ENCODE peak calls at places on chromosomes 12 and 14, in seven cellular contexts. B is H9, N is trophoblast cell, S is mesenchymal stem cell, L is mesendoderm, K is neuronal stem cell, V is H1. X is an unnamed sample.

GRCh38 chr12:127081058-127081457 is 1185.9 kb upstream of the TMEM132C start:
- DNase-seq in B (no peak), N (no peak), S (no peak), L (no peak), K (no peak), V (no peak), X (no peak)

GRCh38 chr14:26595922-26596721 is 1.7 kb downstream of the NOVA1 start:
- DNase-seq in B (no peak), N (no peak), S (peak; percentile 29), L (peak; percentile 6), K (no peak), V (no peak), X (no peak)

GRCh38 chr14:65134651-65135579 is 32.6 kb upstream of the MAX start:
- DNase-seq in B (no peak), N (no peak), S (no peak), L (no peak), K (no peak), V (no peak), X (no peak)

GRCh38 chr14:76958975-76959710 is 69.4 kb downstream of the IRF2BPL start:
- DNase-seq in B (no peak), N (peak; percentile 88), S (peak; percentile 94), L (no peak), K (no peak), V (no peak), X (peak; percentile 72)

GRCh38 chr14:68604361-68604730 is 188.5 kb downstream of the ZFP36L1 start:
- DNase-seq in B (no peak), N (no peak), S (no peak), L (no peak), K (no peak), V (no peak), X (no peak)

GRCh38 chr12:125861299-125862281 is 796.4 kb downstream of the AACS start:
- DNase-seq in B (peak; percentile 73), N (no peak), S (no peak), L (no peak), K (no peak), V (peak; percentile 3), X (no peak)

GRCh38 chr12:91818236-91819131 is 327.2 kb downstream of the BTG1 start:
- DNase-seq in B (no peak), N (no peak), S (peak; percentile 33), L (no peak), K (peak; percentile 15), V (no peak), X (no peak)

GRCh38 chr12:57177354-57177753 is 29.9 kb upstream of the LRP1-AS start:
- DNase-seq in B (no peak), N (no peak), S (no peak), L (no peak), K (no peak), V (no peak), X (no peak)

GRCh38 chr12:105783983-105784947 is 354.5 kb downstream of the NUAK1 start:
- DNase-seq in B (no peak), N (no peak), S (no peak), L (no peak), K (no peak), V (no peak), X (no peak)

GRCh38 chr12:76083761-76084276 is 666 bp downstream of the NAP1L1 start:
- DNase-seq in B (peak; percentile 85), N (peak; percentile 77), S (peak; percentile 89), L (peak; percentile 94), K (peak; percentile 85), V (no peak), X (peak; percentile 62)

GRCh38 chr14:95396221-95396620 is 76.5 kb upstream of the CLMN start:
- DNase-seq in B (no peak), N (no peak), S (no peak), L (no peak), K (no peak), V (no peak), X (no peak)

GRCh38 chr14:95392841-95393240 is 73.1 kb upstream of the CLMN start:
- DNase-seq in B (no peak), N (no peak), S (no peak), L (no peak), K (no peak), V (no peak), X (no peak)

GRCh38 chr14:95397325-95397724 is 77.6 kb upstream of the CLMN start:
- DNase-seq in B (no peak), N (no peak), S (no peak), L (no peak), K (no peak), V (no peak), X (no peak)

GRCh38 chr14:95394981-95395737 is 75.5 kb upstream of the CLMN start:
- DNase-seq in B (no peak), N (peak; percentile 83), S (no peak), L (no peak), K (no peak), V (no peak), X (no peak)

DNA sequence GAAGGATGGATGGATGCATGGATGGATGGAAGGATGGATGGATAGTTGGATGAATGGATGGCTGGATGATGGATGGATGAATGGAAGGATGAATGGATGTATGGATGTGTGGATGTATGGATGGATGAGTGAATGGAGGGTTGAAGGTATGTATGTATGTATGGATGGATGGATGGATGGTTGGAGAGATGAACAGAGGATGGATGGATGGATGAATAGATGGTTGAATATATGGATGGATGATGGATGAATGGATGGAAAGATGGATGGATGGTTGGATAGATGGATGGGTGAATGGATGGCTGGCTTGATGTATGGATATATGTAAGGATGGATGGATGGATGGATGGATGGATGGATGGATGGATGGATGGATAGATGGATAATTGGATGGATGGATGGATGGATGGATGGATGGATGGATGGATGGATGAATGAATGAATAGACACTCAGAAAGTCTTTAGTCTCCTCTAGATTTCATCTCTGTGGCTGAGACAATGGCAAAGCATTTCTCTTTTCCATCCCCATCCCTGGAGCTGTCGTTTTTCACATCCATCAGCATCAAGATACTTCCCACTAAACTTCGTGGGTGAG is 74.7 kb upstream of the CLMN start:
- DNase-seq in B (no peak), N (no peak), S (no peak), L (no peak), K (no peak), V (no peak), X (no peak)
- H2AK5ac ChIP-seq in B (no peak overlapping the region), N (no peak overlapping the region), S (peak overlapping the region; percentile 10), L (no peak overlapping the region), K (no peak overlapping the region), V (no peak overlapping the region), X (no peak overlapping the region)

GRCh38 chr12:93010461-93010860 is 81.4 kb upstream of the EEA1 start:
- DNase-seq in B (no peak), N (no peak), S (no peak), L (no peak), K (no peak), V (no peak), X (no peak)
- H2AK5ac ChIP-seq in B (no peak overlapping the region), N (no peak overlapping the region), S (no peak overlapping the region), L (no peak overlapping the region), K (no peak overlapping the region), V (no peak overlapping the region), X (no peak overlapping the region)

GRCh38 chr12:46071335-46071734 is 81.0 kb upstream of the SCAF11 start:
- DNase-seq in B (no peak), N (no peak), S (no peak), L (peak; percentile 15), K (no peak), V (no peak), X (no peak)

GRCh38 chr12:46067062-46067461 is 76.7 kb upstream of the SCAF11 start:
- DNase-seq in B (no peak), N (no peak), S (no peak), L (no peak), K (no peak), V (no peak), X (no peak)

GRCh38 chr12:46064548-46064947 is 74.2 kb upstream of the SCAF11 start:
- DNase-seq in B (no peak), N (no peak), S (no peak), L (no peak), K (no peak), V (no peak), X (no peak)

DNA sequence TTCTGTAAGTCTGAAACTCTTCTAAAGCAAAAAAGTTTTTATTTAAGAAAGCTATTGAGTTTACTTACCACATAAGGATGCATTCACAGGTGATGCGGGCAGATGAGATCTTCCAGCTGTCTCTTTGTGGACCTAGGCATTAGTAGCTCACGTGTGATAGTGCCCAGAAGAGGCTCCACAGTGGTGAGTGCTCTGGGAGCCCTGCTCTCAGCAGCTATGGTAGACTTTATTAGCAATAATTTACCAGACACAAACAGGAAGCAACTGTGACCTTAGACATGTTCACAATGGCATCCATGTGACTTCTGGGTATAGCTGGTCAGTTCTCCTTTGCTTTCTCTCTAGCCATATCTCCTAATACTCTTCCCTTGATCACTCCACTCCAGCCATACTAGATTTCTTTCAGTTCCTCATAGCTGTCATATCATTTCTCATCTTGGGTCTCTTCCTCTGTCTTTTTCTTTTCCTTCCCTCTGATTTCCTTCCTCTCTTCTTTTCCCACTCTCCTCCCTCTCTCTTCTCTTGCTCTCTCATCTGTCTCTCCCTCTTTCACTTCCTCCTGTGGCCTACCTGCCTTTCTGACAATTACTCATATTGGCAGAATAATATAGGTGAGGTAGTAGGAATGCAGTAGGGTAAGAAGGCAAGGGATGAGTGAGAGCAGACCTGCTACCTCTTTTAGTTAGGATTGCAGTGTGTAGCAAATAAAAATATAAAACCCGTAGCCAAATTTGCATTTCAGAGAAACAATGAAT is 75.2 kb upstream of the SCAF11 start:
- DNase-seq in B (no peak), N (no peak), S (no peak), L (no peak), K (no peak), V (no peak), X (no peak)
- H2AK5ac ChIP-seq in B (no peak overlapping the region), N (no peak overlapping the region), S (no peak overlapping the region), L (no peak overlapping the region), K (no peak overlapping the region), V (no peak overlapping the region), X (no peak overlapping the region)

GRCh38 chr14:23644919-23645336 is 8.8 kb downstream of the DHRS2 start:
- DNase-seq in B (no peak), N (no peak), S (no peak), L (no peak), K (no peak), V (no peak), X (no peak)

GRCh38 chr14:23645504-23645811 is 9.3 kb downstream of the DHRS2 start:
- DNase-seq in B (no peak), N (no peak), S (no peak), L (no peak), K (no peak), V (no peak), X (no peak)

GRCh38 chr14:23647619-23648018 is 11.5 kb downstream of the DHRS2 start:
- DNase-seq in B (no peak), N (no peak), S (no peak), L (no peak), K (no peak), V (no peak), X (no peak)

GRCh38 chr14:23646648-23647549 is 10.7 kb downstream of the DHRS2 start:
- DNase-seq in B (no peak), N (no peak), S (no peak), L (no peak), K (no peak), V (no peak), X (no peak)

GRCh38 chr14:23645812-23646647 is 9.9 kb downstream of the DHRS2 start:
- DNase-seq in B (no peak), N (no peak), S (no peak), L (no peak), K (no peak), V (no peak), X (no peak)
- H2AK5ac ChIP-seq in B (no peak overlapping the region), N (no peak overlapping the region), S (no peak overlapping the region), L (no peak overlapping the region), K (no peak overlapping the region), V (no peak overlapping the region), X (no peak overlapping the region)

GRCh38 chr12:69481133-69481532 is 10.9 kb downstream of the FRS2 start:
- DNase-seq in B (no peak), N (peak; percentile 77), S (no peak), L (no peak), K (no peak), V (no peak), X (no peak)
- H2AK5ac ChIP-seq in B (no peak overlapping the region), N (no peak overlapping the region), S (no peak overlapping the region), L (no peak overlapping the region), K (no peak overlapping the region), V (no peak overlapping the region), X (no peak overlapping the region)

X was measured in IMR-90.